ENCODE peak calls at places on chromosomes 4 and X, in six cellular contexts. R, G, F, W, M and A are unnamed samples.

GRCh38 chr4:156243015-156243414 is 289.3 kb upstream of the CTSO start:
- DNase-seq in R (no peak), G (no peak), F (no peak), W (no peak), M (no peak), A (no peak)

GRCh38 chrX:71216446-71216845 is 6.6 kb upstream of the GJB1 start:
- DNase-seq in R (no peak), G (no peak), F (no peak), W (no peak), M (no peak), A (no peak)

GRCh38 chr4:921830-922331 is 10.2 kb downstream of the GAK start:
- DNase-seq in R (no peak), G (no peak), F (no peak), W (no peak), M (no peak), A (no peak)

GRCh38 chrX:117977521-117977920 is 139.1 kb downstream of the KLHL13 start:
- DNase-seq in R (no peak), G (no peak), F (no peak), W (no peak), M (no peak), A (no peak)

GRCh38 chr4:28675582-28675981 is 1814.9 kb downstream of the STIM2 start:
- DNase-seq in R (no peak), G (no peak), F (no peak), W (no peak), M (no peak), A (no peak)

GRCh38 chr4:138611721-138612120 is 369.6 kb upstream of the SLC7A11 start:
- DNase-seq in R (no peak), G (no peak), F (no peak), W (no peak), M (no peak), A (no peak)

GRCh38 chrX:105323951-105324350 is 103.5 kb upstream of the TEX13A start:
- DNase-seq in R (no peak), G (no peak), F (peak; percentile 5), W (no peak), M (no peak), A (no peak)

GRCh38 chrX:69232945-69233344 is 67.7 kb upstream of the PJA1 start:
- DNase-seq in R (no peak), G (no peak), F (no peak), W (no peak), M (no peak), A (no peak)

GRCh38 chrX:1322393-1322792 is 14.2 kb upstream of the IL3RA start:
- DNase-seq in R (no peak), G (no peak), F (no peak), W (peak; percentile 25), M (no peak), A (no peak)

GRCh38 chr4:187612211-187612780 is 383.3 kb upstream of the ZFP42 start:
- DNase-seq in R (no peak), G (no peak), F (no peak), W (no peak), M (no peak), A (no peak)

GRCh38 chr4:147134536-147135210 is 189.0 kb upstream of the TTC29 start:
- DNase-seq in R (no peak), G (no peak), F (no peak), W (no peak), M (no peak), A (no peak)

GRCh38 chrX:2584659-2585470 is 84.1 kb upstream of the DHRSX start:
- DNase-seq in R (no peak), G (no peak), F (peak; percentile 39), W (no peak), M (no peak), A (no peak)

GRCh38 chrX:152635941-152636340 is 1.8 kb upstream of the GABRQ start:
- DNase-seq in R (no peak), G (peak; percentile 44), F (peak; percentile 29), W (no peak), M (peak; percentile 35), A (no peak)

GRCh38 chr4:15964159-15964558 is 1.2 kb upstream of the FGFBP2 start:
- DNase-seq in R (no peak), G (peak; percentile 1), F (peak; percentile 57), W (no peak), M (no peak), A (no peak)

GRCh38 chr4:150950657-150951056 is 64.4 kb downstream of the LRBA start:
- DNase-seq in R (no peak), G (no peak), F (no peak), W (no peak), M (no peak), A (no peak)

GRCh38 chrX:79408623-79409322 is 41.6 kb upstream of the ITM2A start:
- DNase-seq in R (no peak), G (no peak), F (no peak), W (no peak), M (no peak), A (no peak)

GRCh38 chr4:157804986-157805385 is 367.8 kb downstream of the GASK1B start:
- DNase-seq in R (no peak), G (peak; percentile 16), F (peak; percentile 19), W (no peak), M (no peak), A (peak; percentile 14)

GRCh38 chr4:11535333-11535732 is 106.6 kb upstream of the HS3ST1 start:
- DNase-seq in R (no peak), G (no peak), F (peak; percentile 14), W (no peak), M (no peak), A (no peak)

GRCh38 chrX:135421932-135422809 is at the start of gene SMIM10L2A:
- DNase-seq in R (no peak), G (no peak), F (no peak), W (no peak), M (no peak), A (no peak)

GRCh38 chr4:1960170-1960825 is 48.5 kb downstream of the NELFA start:
- DNase-seq in R (no peak), G (no peak), F (no peak), W (no peak), M (no peak), A (no peak)

GRCh38 chr4:106287353-106287969 is 28.5 kb downstream of the TBCK start:
- DNase-seq in R (no peak), G (no peak), F (no peak), W (no peak), M (no peak), A (peak; percentile 35)

GRCh38 chr4:133823177-133823576 is 378.4 kb downstream of the PABPC4L start:
- DNase-seq in R (no peak), G (no peak), F (no peak), W (no peak), M (no peak), A (no peak)

GRCh38 chr4:92969650-92970370 is 666.0 kb downstream of the GRID2 start:
- DNase-seq in R (no peak), G (no peak), F (peak; percentile 10), W (no peak), M (no peak), A (no peak)

GRCh38 chr4:75907956-75908355 is 5.7 kb upstream of the PPEF2 start:
- DNase-seq in R (no peak), G (peak; percentile 19), F (no peak), W (no peak), M (no peak), A (no peak)

GRCh38 chr4:119317996-119318395 is 3.9 kb downstream of the FABP2 start:
- DNase-seq in R (no peak), G (no peak), F (no peak), W (no peak), M (no peak), A (no peak)